ENCODE peak calls at places on chromosome 5, in four cellular contexts. K, F, J and I are unnamed samples. For H3K4me1, the result is how much of the 10 kb centered on the place peaks cover.

GRCh38 chr5:62256161-62257017 is 49.6 kb upstream of the KIF2A start:
- DNase-seq in K (no peak), F (peak), J (no peak), I (no peak)

GRCh38 chr5:85441853-85442252 is 1057.2 kb upstream of the EDIL3 start:
- DNase-seq in K (no peak), F (no peak), J (no peak), I (no peak)

GRCh38 chr5:93572773-93573626 is 8.0 kb downstream of the NR2F1-AS1 start:
- DNase-seq in K (peak), F (no peak), J (no peak), I (peak)

GRCh38 chr5:172488221-172488620 is 33.9 kb upstream of the SH3PXD2B start:
- DNase-seq in K (no peak), F (no peak), J (no peak), I (no peak)

GRCh38 chr5:164097747-164098146 is 592.3 kb downstream of the MAT2B start:
- DNase-seq in K (no peak), F (no peak), J (no peak), I (peak)

GRCh38 chr5:35246928-35247644 is 16.8 kb upstream of the PRLR start:
- DNase-seq in K (peak), F (no peak), J (no peak), I (no peak)

GRCh38 chr5:45774528-45774927 is 78.3 kb upstream of the HCN1 start:
- DNase-seq in K (peak), F (no peak), J (no peak), I (no peak)

GRCh38 chr5:173872887-173873286 is 15.3 kb upstream of the CPEB4 start:
- DNase-seq in K (no peak), F (no peak), J (no peak), I (no peak)

GRCh38 chr5:135063056-135063445 is 29.0 kb upstream of the PITX1 start:
- DNase-seq in K (no peak), F (no peak), J (no peak), I (no peak)

GRCh38 chr5:106080540-106080939 is 1590.2 kb downstream of the EFNA5 start:
- DNase-seq in K (no peak), F (no peak), J (no peak), I (no peak)

GRCh38 chr5:38497946-38498345 is 58.5 kb downstream of the LIFR start:
- DNase-seq in K (peak), F (no peak), J (no peak), I (no peak)

GRCh38 chr5:33855396-33855795 is 36.4 kb downstream of the ADAMTS12 start:
- DNase-seq in K (peak), F (no peak), J (no peak), I (peak)

GRCh38 chr5:78063495-78063894 is 231.0 kb downstream of the AP3B1 start:
- DNase-seq in K (no peak), F (no peak), J (no peak), I (no peak)

GRCh38 chr5:33921005-33921404 is 15.2 kb upstream of the RXFP3 start:
- DNase-seq in K (no peak), F (no peak), J (no peak), I (no peak)

GRCh38 chr5:174839196-174839595 is 114.8 kb downstream of the MSX2 start:
- DNase-seq in K (no peak), F (no peak), J (no peak), I (no peak)

GRCh38 chr5:100889896-100890295 is 13.2 kb downstream of the ST8SIA4 start:
- DNase-seq in K (no peak), F (peak), J (no peak), I (no peak)

GRCh38 chr5:157998021-157998504 is 139.1 kb upstream of the CLINT1 start:
- DNase-seq in K (peak), F (no peak), J (no peak), I (peak)

GRCh38 chr5:159422371-159422770 is 92.1 kb upstream of the IL12B start:
- DNase-seq in K (peak), F (no peak), J (no peak), I (no peak)

GRCh38 chr5:148653271-148653839 is 972 bp downstream of the HTR4 start:
- DNase-seq in K (no peak), F (no peak), J (no peak), I (no peak)

GRCh38 chr5:52725065-52725746 is 62.5 kb upstream of the ITGA1 start:
- DNase-seq in K (no peak), F (peak), J (peak), I (peak)

GRCh38 chr5:57836921-57837320 is 354.3 kb upstream of the ACTBL2 start:
- DNase-seq in K (peak), F (no peak), J (no peak), I (peak)

GRCh38 chr5:104569621-104570020 is 1007.0 kb upstream of the NUDT12 start:
- DNase-seq in K (no peak), F (no peak), J (no peak), I (no peak)

GRCh38 chr5:176410486-176411180 is 5.7 kb downstream of the CLTB start:
- DNase-seq in K (no peak), F (no peak), J (no peak), I (peak)

GRCh38 chr5:170248635-170249227 is 15.9 kb downstream of the C5orf58 start:
- DNase-seq in K (no peak), F (no peak), J (no peak), I (peak)

GRCh38 chr5:86979801-86980510 is 287.7 kb upstream of the RASA1 start:
- DNase-seq in K (peak), F (no peak), J (no peak), I (peak)

GRCh38 chr5:52844885-52845284 is 57.2 kb downstream of the ITGA1 start:
- DNase-seq in K (peak), F (no peak), J (no peak), I (no peak)

GRCh38 chr5:96629774-96630173 is 32.4 kb upstream of the CAST start:
- DNase-seq in K (peak), F (no peak), J (peak), I (peak)

GRCh38 chr5:96172436-96172835 is 210.8 kb upstream of the ELL2 start:
- DNase-seq in K (peak), F (no peak), J (no peak), I (no peak)

GRCh38 chr5:113614191-113614590 is 100.7 kb downstream of the YTHDC2 start:
- DNase-seq in K (peak), F (no peak), J (no peak), I (peak)

GRCh38 chr5:52665544-52665943 is 122.2 kb upstream of the ITGA1 start:
- DNase-seq in K (peak), F (no peak), J (no peak), I (no peak)

GRCh38 chr5:62284946-62285891 is 20.8 kb upstream of the KIF2A start:
- DNase-seq in K (no peak), F (peak), J (no peak), I (no peak)

GRCh38 chr5:138107213-138107612 is 23.4 kb downstream of the WNT8A start:
- DNase-seq in K (no peak), F (no peak), J (no peak), I (no peak)

GRCh38 chr5:32942225-32942989 is 231.3 kb downstream of the NPR3 start:
- DNase-seq in K (no peak), F (peak), J (no peak), I (peak)

GRCh38 chr5:78504726-78505431 is 143.7 kb downstream of the LHFPL2 start:
- DNase-seq in K (peak), F (no peak), J (peak), I (peak)

GRCh38 chr5:16736158-16736994 is 119.6 kb upstream of the RETREG1 start:
- DNase-seq in K (peak), F (no peak), J (peak), I (peak)

GRCh38 chr5:1547655-1548054 is 23.9 kb upstream of the LPCAT1 start:
- DNase-seq in K (no peak), F (no peak), J (no peak), I (no peak)

GRCh38 chr5:1550287-1551076 is 26.7 kb upstream of the LPCAT1 start:
- DNase-seq in K (no peak), F (no peak), J (peak), I (no peak)

GRCh38 chr5:1549631-1550030 is 25.9 kb upstream of the LPCAT1 start:
- DNase-seq in K (no peak), F (no peak), J (peak), I (no peak)

GRCh38 chr5:1547236-1547635 is 23.5 kb upstream of the LPCAT1 start:
- DNase-seq in K (no peak), F (no peak), J (peak), I (no peak)

DNA sequence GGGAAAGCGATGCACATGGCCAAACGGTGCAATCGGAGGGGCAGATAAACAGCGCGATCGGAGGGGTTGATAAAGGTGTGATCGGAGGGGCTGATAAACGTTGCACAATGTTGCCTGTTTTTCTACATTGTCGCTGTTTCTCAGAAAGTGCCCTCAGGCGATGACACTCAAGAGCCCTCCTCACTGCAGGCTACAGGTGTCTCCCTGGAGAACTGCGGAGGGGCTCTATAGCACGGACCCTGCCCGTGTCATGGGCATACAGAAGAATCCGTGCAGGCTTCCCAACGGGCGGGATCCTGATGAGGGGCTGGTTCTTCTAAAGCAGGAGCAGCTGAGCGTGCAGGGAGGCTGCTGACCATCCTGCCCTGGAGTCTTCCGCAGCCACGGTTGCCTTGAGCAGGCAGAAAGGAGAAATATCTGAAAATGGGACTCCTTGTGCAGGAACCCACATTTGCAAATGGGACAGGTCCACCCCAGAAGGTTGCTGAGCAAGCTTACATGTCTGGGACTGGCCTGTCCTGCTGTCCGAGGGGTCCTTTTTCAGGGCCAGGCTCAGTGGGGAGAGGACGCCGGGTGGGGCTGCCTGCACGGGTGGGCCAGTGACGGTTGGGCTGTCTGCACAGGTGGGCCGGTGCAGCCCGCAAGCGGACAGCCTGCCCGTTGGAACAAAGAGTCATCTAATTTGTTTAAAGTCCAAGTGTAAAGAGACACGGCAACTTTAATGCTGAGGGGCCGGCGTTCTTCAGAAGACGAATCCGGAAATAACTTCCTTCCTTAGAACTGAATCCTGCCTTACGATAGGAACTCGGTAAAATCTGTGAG is 25.2 kb upstream of the LPCAT1 start:
- DNase-seq in K (no peak), F (no peak), J (peak), I (no peak)
- H3K4me1 ChIP-seq in K (under half), F (under half), J (under half), I (under half)

GRCh38 chr5:142432369-142432863 is 107.6 kb upstream of the SPRY4 start:
- DNase-seq in K (no peak), F (peak), J (peak), I (no peak)
- H3K4me1 ChIP-seq in K (under half), F (under half), J (under half), I (under half)

GRCh38 chr5:119301947-119302346 is 53.9 kb upstream of the TNFAIP8 start:
- DNase-seq in K (peak), F (no peak), J (no peak), I (no peak)
- H3K4me1 ChIP-seq in K (under half), F (half or more), J (under half), I (under half)

GRCh38 chr5:115243412-115243811 is 19.3 kb downstream of the PGGT1B start:
- DNase-seq in K (peak), F (no peak), J (no peak), I (peak)
- H3K4me1 ChIP-seq in K (under half), F (under half), J (under half), I (under half)

DNA sequence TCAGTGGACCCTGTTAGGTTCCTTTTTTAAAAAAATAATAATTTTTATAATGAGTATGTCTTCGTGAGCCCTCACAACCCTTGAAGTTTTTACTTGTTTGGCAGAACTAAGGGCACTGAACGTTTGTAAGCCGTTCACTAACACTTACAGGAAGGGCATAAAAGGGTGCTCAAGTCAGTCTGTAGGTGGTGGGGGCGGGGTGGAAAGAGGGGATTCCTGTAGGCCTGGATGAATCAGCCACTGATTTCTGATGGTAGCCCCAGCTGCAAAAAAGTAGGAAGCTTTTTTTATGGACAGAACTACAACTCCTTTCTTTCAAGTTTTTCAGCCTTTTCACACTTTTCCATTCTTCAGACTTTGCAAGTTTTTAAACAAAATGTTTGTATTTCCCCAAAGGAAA is 35.8 kb downstream of the PIK3R1 start:
- DNase-seq in K (no peak), F (peak), J (no peak), I (no peak)
- H3K4me1 ChIP-seq in K (under half), F (half or more), J (under half), I (under half)

GRCh38 chr5:151082976-151083651 is 2.3 kb upstream of the TNIP1 start:
- DNase-seq in K (no peak), F (peak), J (peak), I (peak)
- H3K4me1 ChIP-seq in K (under half), F (half or more), J (under half), I (half or more)